ENCODE peak calls at places on chromosomes 13 and 19, in four cellular contexts. G is stomach, Y is spleen, R is transverse colon. F is an unnamed sample.

GRCh38 chr19:8610041-8610927 is at the start of gene ADAMTS10:
- DNase-seq in G (no peak), Y (peak), R (peak), F (no peak)

GRCh38 chr13:20506676-20507075 is 19.0 kb downstream of the CRYL1 start:
- DNase-seq in G (no peak), Y (no peak), R (no peak), F (no peak)

GRCh38 chr13:98419786-98420559 is 156.9 kb downstream of the STK24 start:
- DNase-seq in G (no peak), Y (no peak), R (no peak), F (no peak)

GRCh38 chr13:20461481-20461859 is 64.2 kb downstream of the CRYL1 start:
- DNase-seq in G (no peak), Y (no peak), R (no peak), F (no peak)

GRCh38 chr13:94716016-94716415 is 3.7 kb upstream of the SOX21 start:
- DNase-seq in G (no peak), Y (no peak), R (no peak), F (no peak)

GRCh38 chr19:2089001-2089711 is 7.0 kb downstream of the MOB3A start:
- DNase-seq in G (no peak), Y (no peak), R (no peak), F (no peak)

GRCh38 chr13:29922281-29922821 is 71.9 kb upstream of the UBL3 start:
- DNase-seq in G (no peak), Y (no peak), R (no peak), F (no peak)

GRCh38 chr19:47226426-47227346 is 4.3 kb downstream of the BBC3 start:
- DNase-seq in G (peak), Y (peak), R (peak), F (peak)

GRCh38 chr13:97120976-97121375 is 101.2 kb upstream of the MBNL2 start:
- DNase-seq in G (no peak), Y (no peak), R (no peak), F (no peak)

GRCh38 chr19:19866599-19867248 is 1.0 kb downstream of the ZNF253 start:
- DNase-seq in G (no peak), Y (peak), R (peak), F (no peak)

GRCh38 chr13:60787083-60787482 is 390.1 kb downstream of the TDRD3 start:
- DNase-seq in G (no peak), Y (no peak), R (no peak), F (no peak)

GRCh38 chr19:12453495-12453894 is 12.7 kb upstream of the ZNF443 start:
- DNase-seq in G (no peak), Y (no peak), R (peak), F (no peak)

GRCh38 chr13:25843692-25844091 is 208.1 kb downstream of the SHISA2 start:
- DNase-seq in G (no peak), Y (no peak), R (no peak), F (no peak)

GRCh38 chr13:25943081-25943480 is 108.7 kb downstream of the SHISA2 start:
- DNase-seq in G (no peak), Y (no peak), R (no peak), F (no peak)

GRCh38 chr13:103803349-103803748 is 737.1 kb upstream of the SLC10A2 start:
- DNase-seq in G (no peak), Y (no peak), R (no peak), F (no peak)

GRCh38 chr19:50728084-50728737 is 5.0 kb downstream of the CLEC11A start:
- DNase-seq in G (peak), Y (no peak), R (peak), F (peak)

GRCh38 chr13:47326061-47326460 is 429.2 kb upstream of the HTR2A start:
- DNase-seq in G (no peak), Y (no peak), R (no peak), F (no peak)

GRCh38 chr19:19113040-19113541 is 25.2 kb downstream of the TMEM161A start:
- DNase-seq in G (no peak), Y (no peak), R (no peak), F (no peak)

GRCh38 chr19:15238639-15239155 is 6.4 kb upstream of the EPHX3 start:
- DNase-seq in G (no peak), Y (no peak), R (no peak), F (no peak)

GRCh38 chr19:54189020-54189667 is at the start of gene MBOAT7:
- DNase-seq in G (no peak), Y (no peak), R (no peak), F (no peak)

GRCh38 chr19:29841559-29842367 is 30.0 kb downstream of the CCNE1 start:
- DNase-seq in G (no peak), Y (no peak), R (no peak), F (no peak)

GRCh38 chr13:41960700-41961697 is at the start of gene VWA8:
- DNase-seq in G (peak), Y (peak), R (peak), F (peak)
- TF ChIP-seq POLR2A in G (no peak), Y (no peak), R (peak), F (no peak)

GRCh38 chr19:33473644-33474305 is 47.8 kb downstream of the PEPD start:
- DNase-seq in G (no peak), Y (peak), R (no peak), F (peak)
- TF ChIP-seq POLR2AphosphoS5 in G (no peak), Y (no peak), R (no peak), F (no peak)

GRCh38 chr19:39409207-39409885 is 2.7 kb downstream of the ZFP36 start:
- DNase-seq in G (peak), Y (peak), R (peak), F (peak)
- TF ChIP-seq POLR2A in G (no peak), Y (peak), R (peak), F (peak)

GRCh38 chr19:10670187-10670586 is 16.0 kb downstream of the ILF3 start:
- DNase-seq in G (no peak), Y (no peak), R (no peak), F (no peak)

GRCh38 chr19:10669246-10669645 is 15.1 kb downstream of the ILF3 start:
- DNase-seq in G (no peak), Y (no peak), R (no peak), F (no peak)

GRCh38 chr19:10670876-10671804 is 17.0 kb downstream of the ILF3 start:
- DNase-seq in G (no peak), Y (no peak), R (no peak), F (no peak)

GRCh38 chr19:10672529-10673150 is 18.5 kb downstream of the ILF3 start:
- DNase-seq in G (no peak), Y (no peak), R (no peak), F (no peak)

GRCh38 chr19:10667867-10668266 is 13.7 kb downstream of the ILF3 start:
- DNase-seq in G (no peak), Y (no peak), R (no peak), F (no peak)
- TF ChIP-seq POLR2AphosphoS5 in G (no peak), Y (no peak), R (no peak), F (no peak)

GRCh38 chr19:4007021-4007835 is at the start of gene PIAS4:
- DNase-seq in G (peak), Y (peak), R (peak), F (peak)
- TF ChIP-seq POLR2A in G (no peak), Y (no peak), R (peak), F (no peak)

DNA sequence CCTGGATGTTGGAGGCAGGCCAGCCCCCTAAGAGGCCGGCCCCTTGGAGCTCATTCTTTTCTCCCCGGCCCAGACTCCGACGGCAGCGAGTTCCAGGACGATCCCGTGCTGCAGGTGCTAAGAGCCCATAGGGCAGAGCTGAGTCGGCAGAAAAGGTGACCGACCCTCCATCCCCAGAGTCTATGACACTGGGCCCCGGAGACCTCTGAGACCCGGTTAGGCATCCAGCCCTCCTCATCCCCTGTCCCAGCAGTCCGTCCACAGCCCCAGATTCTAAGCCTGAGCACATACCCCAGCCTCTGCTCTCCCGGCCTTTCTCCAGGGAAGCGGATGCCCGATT is 7.3 kb upstream of the ARHGAP33 start:
- DNase-seq in G (no peak), Y (no peak), R (no peak), F (no peak)
- TF ChIP-seq POLR2AphosphoS5 in G (no peak), Y (no peak), R (no peak), F (no peak)

GRCh38 chr19:52231154-52231565 is 38.2 kb upstream of the ZNF766 start:
- DNase-seq in G (no peak), Y (no peak), R (no peak), F (no peak)

GRCh38 chr19:52227196-52227940 is 37.5 kb downstream of the PPP2R1A start:
- DNase-seq in G (no peak), Y (no peak), R (no peak), F (no peak)

GRCh38 chr19:52230685-52231084 is 38.7 kb upstream of the ZNF766 start:
- DNase-seq in G (no peak), Y (no peak), R (no peak), F (no peak)

GRCh38 chr19:52227980-52228379 is 38.1 kb downstream of the PPP2R1A start:
- DNase-seq in G (no peak), Y (no peak), R (no peak), F (no peak)

DNA sequence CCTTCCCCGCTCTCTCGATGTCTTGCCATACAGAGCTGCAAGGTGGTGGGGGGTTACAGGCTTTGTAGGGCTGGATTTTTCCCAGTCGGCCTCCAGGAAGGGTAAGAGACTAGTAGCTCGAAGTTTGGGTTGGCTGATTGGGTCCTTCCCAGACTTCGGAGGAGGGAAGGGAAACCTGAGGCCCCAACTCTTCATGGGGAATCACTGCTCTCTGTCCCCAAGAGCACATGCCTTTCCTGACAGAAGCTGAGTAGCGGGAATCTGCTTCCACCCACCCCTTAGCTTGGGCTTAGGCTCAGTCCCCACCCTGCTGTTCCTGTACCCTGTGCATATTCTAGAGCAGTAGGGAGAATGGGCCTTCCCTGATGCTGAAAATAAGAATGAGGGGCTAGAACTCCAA is 39.7 kb downstream of the PPP2R1A start:
- DNase-seq in G (no peak), Y (no peak), R (no peak), F (no peak)
- TF ChIP-seq POLR2A in G (no peak), Y (no peak), R (no peak), F (no peak)